ENCODE peak calls at places on chromosomes 7 and 10, in eight cellular contexts. D, I, L, K, N, G, S and U are unnamed samples.

GRCh38 chr7:37234928-37235327 is 213.7 kb downstream of the ELMO1 start:
- DNase-seq in K (peak; percentile 31), L (no peak), N (no peak), I (peak; percentile 28), S (no peak), D (peak; percentile 14), G (no peak), U (no peak)

GRCh38 chr10:118369806-118370205 is 27.7 kb upstream of the FAM204A start:
- DNase-seq in N (no peak), K (no peak), L (no peak), S (no peak), G (no peak), I (no peak), D (no peak), U (no peak)

GRCh38 chr10:124722812-124723783 is 21.1 kb downstream of the FAM53B start:
- DNase-seq in S (no peak), K (no peak), G (no peak), D (no peak), L (no peak), N (peak; percentile 64), I (no peak), U (peak; percentile 76)

GRCh38 chr7:140656548-140657515 is 15.9 kb upstream of the ADCK2 start:
- DNase-seq in N (peak; percentile 70), I (peak; percentile 79), L (peak; percentile 55), S (peak; percentile 71), K (no peak), G (no peak), D (no peak), U (peak; percentile 66)

GRCh38 chr10:71436268-71436922 is 39.7 kb downstream of the CDH23 start:
- DNase-seq in N (no peak), L (no peak), S (no peak), K (no peak), G (peak; percentile 19), D (no peak), I (no peak), U (no peak)

GRCh38 chr7:143129051-143129450 is 2.8 kb upstream of the PIP start:
- DNase-seq in G (no peak), K (no peak), S (no peak), D (no peak), N (no peak), L (no peak), I (no peak), U (no peak)

GRCh38 chr7:5428470-5429252 is 5.0 kb upstream of the TNRC18 start:
- DNase-seq in L (peak; percentile 74), K (no peak), N (peak; percentile 85), I (peak; percentile 94), S (peak; percentile 72), G (peak; percentile 77), D (peak; percentile 80), U (peak; percentile 83)

GRCh38 chr7:31747553-31747952 is 60.5 kb downstream of the PPP1R17 start:
- DNase-seq in K (no peak), L (no peak), S (no peak), N (no peak), I (no peak), G (no peak), D (no peak), U (no peak)

GRCh38 chr7:30804078-30804661 is 33.0 kb downstream of the MINDY4 start:
- DNase-seq in N (no peak), L (no peak), K (no peak), D (no peak), I (peak; percentile 86), G (no peak), S (no peak), U (no peak)

GRCh38 chr7:73341877-73342276 is 13.9 kb downstream of the FKBP6 start:
- DNase-seq in N (peak; percentile 43), K (peak; percentile 63), S (no peak), I (peak; percentile 87), G (no peak), D (no peak), L (no peak), U (no peak)

GRCh38 chr10:43250925-43251663 is 15.8 kb downstream of the RASGEF1A start:
- DNase-seq in S (peak; percentile 2), G (peak; percentile 54), D (peak; percentile 6), L (no peak), N (no peak), K (no peak), I (no peak), U (no peak)

GRCh38 chr7:95434501-95435421 is at the start of gene PON2:
- DNase-seq in D (peak; percentile 92), K (peak; percentile 79), N (peak; percentile 87), I (peak; percentile 84), L (peak; percentile 90), G (peak; percentile 56), S (peak; percentile 68), U (peak; percentile 93)

GRCh38 chr10:98748298-98748697 is 301.6 kb upstream of the HPS1 start:
- DNase-seq in K (no peak), L (no peak), D (peak; percentile 50), S (no peak), N (no peak), I (peak; percentile 58), G (no peak), U (no peak)

GRCh38 chr10:8365935-8366911 is 311.7 kb downstream of the GATA3 start:
- DNase-seq in L (no peak), G (peak; percentile 87), N (no peak), S (no peak), K (peak; percentile 80), D (no peak), I (peak; percentile 25), U (no peak)

GRCh38 chr10:132319853-132320669 is 11.9 kb upstream of the LRRC27 start:
- DNase-seq in D (no peak), K (peak; percentile 97), S (peak; percentile 69), I (peak; percentile 88), G (no peak), L (no peak), N (peak; percentile 78), U (no peak)

DNA sequence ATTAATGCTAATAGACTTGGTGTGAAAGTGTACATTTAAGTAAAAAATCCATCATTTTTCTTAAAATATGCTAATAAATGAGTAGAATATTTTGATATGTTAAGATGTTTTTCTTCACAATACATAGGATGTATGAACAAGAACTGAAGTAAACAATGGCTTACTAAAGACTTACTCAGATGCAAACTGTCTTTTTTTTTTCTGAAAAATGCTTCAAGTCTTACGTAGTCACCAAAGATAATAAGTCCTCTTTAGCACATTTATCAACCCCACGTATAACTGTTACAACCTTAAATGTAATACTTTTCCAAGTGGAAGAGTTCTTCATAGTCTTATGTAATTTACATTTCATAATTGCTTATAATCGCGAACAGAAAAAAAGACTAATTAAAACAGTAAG is 54.8 kb downstream of the MDFIC start:
- DNase-seq in L (no peak), I (peak; percentile 33), K (no peak), D (no peak), G (no peak), N (no peak), S (no peak), U (no peak)
- H3K4me1 ChIP-seq in L (peaks cover 19% of the 10 kb centered on the region), I (peaks cover 9% of the 10 kb centered on the region), K (peaks cover 20% of the 10 kb centered on the region), D (no peaks in the 10 kb centered on the region), G (peaks cover 14% of the 10 kb centered on the region), N (peaks cover 29% of the 10 kb centered on the region), S (peaks cover 33% of the 10 kb centered on the region), U (peaks cover 4% of the 10 kb centered on the region)

DNA sequence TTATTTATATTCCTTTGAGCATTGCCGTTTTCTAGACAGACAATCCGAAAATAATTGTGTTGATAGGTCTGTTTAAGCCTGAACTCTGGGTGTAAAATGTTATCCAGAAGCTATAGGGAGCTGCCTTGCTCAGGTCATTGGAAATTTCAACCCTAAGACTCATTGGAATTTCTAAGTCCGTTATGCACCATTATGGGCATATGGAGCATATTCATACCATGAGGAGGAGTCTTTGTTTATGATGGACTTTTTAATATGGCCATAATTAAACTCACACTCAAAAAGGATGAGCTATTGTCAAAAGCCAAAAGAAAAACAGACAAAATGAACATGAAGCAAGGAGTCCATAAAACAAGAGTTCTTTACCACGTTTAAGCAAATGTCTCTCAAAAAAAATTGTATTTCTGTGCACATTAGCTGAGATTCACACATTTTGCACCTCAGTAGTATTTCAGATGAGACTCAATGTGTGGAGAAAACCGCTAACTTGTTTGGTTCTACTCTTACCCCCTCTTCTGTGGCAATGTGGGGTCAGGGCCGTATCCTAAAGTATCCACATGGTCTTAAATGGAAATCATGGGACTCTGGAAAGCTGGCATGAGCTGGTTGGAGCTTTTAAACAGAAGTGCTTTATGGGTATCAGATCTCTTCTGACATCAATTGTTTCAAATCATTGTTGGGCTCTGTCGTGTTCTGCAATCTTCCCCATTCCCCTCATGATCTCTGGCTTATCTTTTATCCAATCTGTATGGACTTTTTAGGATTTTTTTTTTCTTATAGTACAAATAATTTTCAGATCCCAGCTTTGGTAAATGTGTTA is 60.5 kb downstream of the PODXL start:
- DNase-seq in L (no peak), G (no peak), S (no peak), K (no peak), I (no peak), N (no peak), D (no peak), U (no peak)
- H3K4me3 ChIP-seq in L (no peak overlapping the region), G (no peak overlapping the region), S (no peak overlapping the region), K (no peak overlapping the region), I (no peak overlapping the region), N (no peak overlapping the region), D (no peak overlapping the region), U (no peak overlapping the region)

GRCh38 chr7:22811746-22812280 is 10.8 kb downstream of the TOMM7 start:
- DNase-seq in S (no peak), I (no peak), K (no peak), G (no peak), L (no peak), N (no peak), D (no peak), U (no peak)
- H3K4me1 ChIP-seq in S (peaks cover 59% of the 10 kb centered on the region), I (no peaks in the 10 kb centered on the region), K (peaks cover 15% of the 10 kb centered on the region), G (peaks cover 4% of the 10 kb centered on the region), L (no peaks in the 10 kb centered on the region), N (peaks cover 9% of the 10 kb centered on the region), D (peaks cover 4% of the 10 kb centered on the region), U (no peaks in the 10 kb centered on the region)

GRCh38 chr7:121961491-121961890 is 88.5 kb downstream of the PTPRZ1 start:
- DNase-seq in L (no peak), D (no peak), N (no peak), G (no peak), S (no peak), K (no peak), I (no peak), U (no peak)
- H3K4me3 ChIP-seq in L (no peak overlapping the region), D (no peak overlapping the region), N (no peak overlapping the region), G (no peak overlapping the region), S (no peak overlapping the region), K (no peak overlapping the region), I (no peak overlapping the region), U (no peak overlapping the region)

DNA sequence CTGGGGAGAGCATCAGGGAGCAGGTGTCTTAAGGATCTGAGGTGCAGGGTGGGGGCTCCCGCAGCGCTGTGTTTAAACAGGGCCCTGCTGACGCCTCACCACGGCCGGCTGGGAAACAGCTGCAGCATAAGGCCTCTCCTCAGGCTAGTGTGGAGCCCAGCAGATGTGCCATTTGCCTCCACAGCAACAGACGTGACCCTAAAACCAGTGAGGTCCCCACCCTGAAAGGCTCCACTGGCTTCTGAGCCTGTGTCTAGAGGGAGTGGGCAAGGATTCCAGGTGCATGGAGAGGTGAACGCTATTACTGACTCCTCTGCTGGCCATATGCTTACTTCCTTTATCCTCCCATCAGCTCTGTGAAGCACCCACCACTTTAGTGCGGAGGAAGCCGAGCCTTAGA is 47.8 kb downstream of the SYPL1 start:
- DNase-seq in D (no peak), N (no peak), G (no peak), L (no peak), I (no peak), S (no peak), K (no peak), U (no peak)
- H3K4me1 ChIP-seq in D (peaks cover 5% of the 10 kb centered on the region), N (peaks cover 22% of the 10 kb centered on the region), G (peaks cover 53% of the 10 kb centered on the region), L (peaks cover 9% of the 10 kb centered on the region), I (peaks cover 8% of the 10 kb centered on the region), S (peaks cover 22% of the 10 kb centered on the region), K (peaks cover 31% of the 10 kb centered on the region), U (no peaks in the 10 kb centered on the region)